ENCODE peak calls at places on chromosomes 5 and 9, in eight cellular contexts. One of them, this sample, is unnamed.

GRCh38 chr5:112594060-112594850 is 143.4 kb upstream of the APC start:
- DNase-seq in CD4-positive, alpha-beta T cell: no peak
- DNase-seq in epithelial cell of esophagus: peak; percentile 2
- DNase-seq in lower lobe of right lung: no peak
- DNase-seq in HepG2: no peak
- DNase-seq in AG09319: no peak
- DNase-seq in RWPE2: no peak
- DNase-seq in upper lobe of right lung: no peak
- DNase-seq in this sample: no peak

GRCh38 chr5:5290674-5291334 is 131.7 kb upstream of the ICE1 start:
- DNase-seq in RWPE2: no peak
- DNase-seq in HepG2: no peak
- DNase-seq in AG09319: no peak
- DNase-seq in CD4-positive, alpha-beta T cell: no peak
- DNase-seq in lower lobe of right lung: no peak
- DNase-seq in upper lobe of right lung: no peak
- DNase-seq in epithelial cell of esophagus: no peak
- DNase-seq in this sample: no peak

GRCh38 chr5:80763211-80763610 is 108.4 kb upstream of the DHFR start:
- DNase-seq in AG09319: no peak
- DNase-seq in RWPE2: no peak
- DNase-seq in upper lobe of right lung: no peak
- DNase-seq in CD4-positive, alpha-beta T cell: no peak
- DNase-seq in lower lobe of right lung: no peak
- DNase-seq in epithelial cell of esophagus: peak; percentile 63
- DNase-seq in HepG2: no peak
- DNase-seq in this sample: no peak

GRCh38 chr5:80117446-80117845 is 82.3 kb downstream of the THBS4 start:
- DNase-seq in HepG2: no peak
- DNase-seq in AG09319: no peak
- DNase-seq in RWPE2: no peak
- DNase-seq in lower lobe of right lung: no peak
- DNase-seq in CD4-positive, alpha-beta T cell: no peak
- DNase-seq in epithelial cell of esophagus: no peak
- DNase-seq in upper lobe of right lung: no peak
- DNase-seq in this sample: no peak

GRCh38 chr5:75886706-75887105 is 169.5 kb upstream of the POC5 start:
- DNase-seq in upper lobe of right lung: no peak
- DNase-seq in lower lobe of right lung: no peak
- DNase-seq in AG09319: no peak
- DNase-seq in RWPE2: no peak
- DNase-seq in epithelial cell of esophagus: peak; percentile 62
- DNase-seq in CD4-positive, alpha-beta T cell: no peak
- DNase-seq in HepG2: no peak
- DNase-seq in this sample: no peak

GRCh38 chr5:55904152-55904551 is 53.0 kb downstream of the IL31RA start:
- DNase-seq in lower lobe of right lung: no peak
- DNase-seq in epithelial cell of esophagus: no peak
- DNase-seq in upper lobe of right lung: no peak
- DNase-seq in CD4-positive, alpha-beta T cell: no peak
- DNase-seq in RWPE2: no peak
- DNase-seq in AG09319: peak; percentile 40
- DNase-seq in HepG2: no peak
- DNase-seq in this sample: no peak

GRCh38 chr9:125239631-125240597 is 1.2 kb downstream of the HSPA5 start:
- DNase-seq in CD4-positive, alpha-beta T cell: no peak
- DNase-seq in upper lobe of right lung: no peak
- DNase-seq in lower lobe of right lung: no peak
- DNase-seq in AG09319: no peak
- DNase-seq in HepG2: no peak
- DNase-seq in RWPE2: no peak
- DNase-seq in epithelial cell of esophagus: no peak
- DNase-seq in this sample: no peak

GRCh38 chr9:108534741-108535140 is 321.0 kb downstream of the ACTL7B start:
- DNase-seq in RWPE2: no peak
- DNase-seq in CD4-positive, alpha-beta T cell: no peak
- DNase-seq in HepG2: no peak
- DNase-seq in AG09319: peak; percentile 54
- DNase-seq in lower lobe of right lung: no peak
- DNase-seq in epithelial cell of esophagus: peak; percentile 90
- DNase-seq in upper lobe of right lung: no peak
- DNase-seq in this sample: peak; percentile 53

GRCh38 chr5:10308844-10309243 is 1.1 kb upstream of the CMBL start:
- DNase-seq in upper lobe of right lung: no peak
- DNase-seq in CD4-positive, alpha-beta T cell: no peak
- DNase-seq in RWPE2: no peak
- DNase-seq in epithelial cell of esophagus: no peak
- DNase-seq in AG09319: no peak
- DNase-seq in lower lobe of right lung: no peak
- DNase-seq in HepG2: no peak
- DNase-seq in this sample: no peak

GRCh38 chr9:93228030-93228429 is 44.1 kb downstream of the WNK2 start:
- DNase-seq in RWPE2: no peak
- DNase-seq in upper lobe of right lung: no peak
- DNase-seq in lower lobe of right lung: no peak
- DNase-seq in HepG2: no peak
- DNase-seq in epithelial cell of esophagus: no peak
- DNase-seq in AG09319: no peak
- DNase-seq in CD4-positive, alpha-beta T cell: no peak
- DNase-seq in this sample: no peak

GRCh38 chr5:86623785-86624483 is 6.2 kb downstream of the COX7C start:
- DNase-seq in CD4-positive, alpha-beta T cell: no peak
- DNase-seq in AG09319: no peak
- DNase-seq in epithelial cell of esophagus: no peak
- DNase-seq in RWPE2: no peak
- DNase-seq in upper lobe of right lung: no peak
- DNase-seq in lower lobe of right lung: no peak
- DNase-seq in HepG2: no peak
- DNase-seq in this sample: no peak

GRCh38 chr9:34589656-34590375 is at the start of gene CNTFR:
- DNase-seq in lower lobe of right lung: peak; percentile 46
- DNase-seq in upper lobe of right lung: no peak
- DNase-seq in epithelial cell of esophagus: peak; percentile 24
- DNase-seq in CD4-positive, alpha-beta T cell: no peak
- DNase-seq in AG09319: no peak
- DNase-seq in HepG2: no peak
- DNase-seq in RWPE2: no peak
- DNase-seq in this sample: no peak

GRCh38 chr5:2303391-2304100 is 420.8 kb upstream of the IRX4 start:
- DNase-seq in epithelial cell of esophagus: no peak
- DNase-seq in RWPE2: no peak
- DNase-seq in AG09319: no peak
- DNase-seq in CD4-positive, alpha-beta T cell: no peak
- DNase-seq in HepG2: no peak
- DNase-seq in upper lobe of right lung: no peak
- DNase-seq in lower lobe of right lung: no peak
- DNase-seq in this sample: no peak

GRCh38 chr5:161051920-161052500 is 200.0 kb upstream of the ATP10B start:
- DNase-seq in CD4-positive, alpha-beta T cell: no peak
- DNase-seq in HepG2: no peak
- DNase-seq in epithelial cell of esophagus: peak; percentile 62
- DNase-seq in RWPE2: no peak
- DNase-seq in lower lobe of right lung: no peak
- DNase-seq in AG09319: no peak
- DNase-seq in upper lobe of right lung: no peak
- DNase-seq in this sample: no peak

GRCh38 chr5:14450055-14450524 is 131.5 kb upstream of the OTULINL start:
- DNase-seq in lower lobe of right lung: no peak
- DNase-seq in HepG2: no peak
- DNase-seq in epithelial cell of esophagus: no peak
- DNase-seq in AG09319: peak; percentile 73
- DNase-seq in CD4-positive, alpha-beta T cell: no peak
- DNase-seq in upper lobe of right lung: no peak
- DNase-seq in RWPE2: no peak
- DNase-seq in this sample: peak; percentile 81

GRCh38 chr9:98943682-98944129 is at the start of gene COL15A1:
- DNase-seq in RWPE2: no peak
- DNase-seq in CD4-positive, alpha-beta T cell: no peak
- DNase-seq in HepG2: no peak
- DNase-seq in AG09319: no peak
- DNase-seq in upper lobe of right lung: no peak
- DNase-seq in epithelial cell of esophagus: no peak
- DNase-seq in lower lobe of right lung: no peak
- DNase-seq in this sample: no peak

GRCh38 chr5:80076131-80077101 is 41.3 kb downstream of the THBS4 start:
- DNase-seq in AG09319: no peak
- DNase-seq in upper lobe of right lung: no peak
- DNase-seq in lower lobe of right lung: no peak
- DNase-seq in HepG2: no peak
- DNase-seq in RWPE2: no peak
- DNase-seq in CD4-positive, alpha-beta T cell: no peak
- DNase-seq in epithelial cell of esophagus: no peak
- DNase-seq in this sample: no peak

GRCh38 chr9:133664173-133664572 is 28.0 kb downstream of the DBH start:
- DNase-seq in CD4-positive, alpha-beta T cell: no peak
- DNase-seq in RWPE2: no peak
- DNase-seq in lower lobe of right lung: no peak
- DNase-seq in AG09319: no peak
- DNase-seq in HepG2: no peak
- DNase-seq in upper lobe of right lung: no peak
- DNase-seq in epithelial cell of esophagus: no peak
- DNase-seq in this sample: no peak

GRCh38 chr5:2756764-2757163 is 5.3 kb upstream of the IRX2 start:
- DNase-seq in HepG2: no peak
- DNase-seq in AG09319: no peak
- DNase-seq in upper lobe of right lung: peak; percentile 75
- DNase-seq in lower lobe of right lung: no peak
- DNase-seq in epithelial cell of esophagus: peak; percentile 35
- DNase-seq in CD4-positive, alpha-beta T cell: no peak
- DNase-seq in RWPE2: no peak
- DNase-seq in this sample: no peak

DNA sequence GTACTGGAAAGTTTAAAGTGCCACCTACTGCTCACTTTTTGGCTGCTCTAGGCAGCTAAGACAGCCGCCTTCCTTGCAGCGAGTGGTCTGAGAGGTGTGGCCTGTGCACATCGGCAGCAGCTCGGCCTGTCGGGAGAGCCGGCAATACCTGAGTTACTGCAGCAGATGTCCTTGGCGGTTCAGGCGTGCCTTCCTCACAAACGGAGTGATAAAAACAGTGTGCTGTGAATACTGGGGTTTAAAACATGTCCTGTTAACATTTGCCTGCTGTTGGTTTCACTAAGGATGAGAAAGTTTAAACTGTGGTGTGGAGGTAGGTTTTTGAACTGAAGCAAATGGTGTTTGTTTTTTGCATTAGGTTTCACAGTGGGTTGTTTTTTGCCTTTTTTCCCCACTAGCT is 12.9 kb downstream of the TRAF2 start:
- DNase-seq in RWPE2: no peak
- DNase-seq in lower lobe of right lung: no peak
- DNase-seq in HepG2: no peak
- DNase-seq in upper lobe of right lung: no peak
- DNase-seq in epithelial cell of esophagus: peak; percentile 15
- DNase-seq in AG09319: no peak
- DNase-seq in CD4-positive, alpha-beta T cell: no peak
- DNase-seq in this sample: no peak
- TF ChIP-seq CTCF in RWPE2: no peak
- TF ChIP-seq CTCF in lower lobe of right lung: no peak
- TF ChIP-seq CTCF in HepG2: no peak
- TF ChIP-seq CTCF in upper lobe of right lung: no peak
- TF ChIP-seq CTCF in epithelial cell of esophagus: no peak
- TF ChIP-seq CTCF in AG09319: no peak
- TF ChIP-seq CTCF in CD4-positive, alpha-beta T cell: no peak
- TF ChIP-seq CTCF in this sample: no peak

GRCh38 chr5:168076561-168076991 is 214.9 kb upstream of the WWC1 start:
- DNase-seq in CD4-positive, alpha-beta T cell: no peak
- DNase-seq in RWPE2: no peak
- DNase-seq in AG09319: peak; percentile 8
- DNase-seq in lower lobe of right lung: peak; percentile 53
- DNase-seq in epithelial cell of esophagus: peak; percentile 17
- DNase-seq in upper lobe of right lung: no peak
- DNase-seq in HepG2: peak; percentile 16
- DNase-seq in this sample: no peak
- TF ChIP-seq CTCF in CD4-positive, alpha-beta T cell: no peak
- TF ChIP-seq CTCF in RWPE2: peak; percentile 28
- TF ChIP-seq CTCF in AG09319: peak; percentile 41
- TF ChIP-seq CTCF in lower lobe of right lung: peak; percentile 40
- TF ChIP-seq CTCF in epithelial cell of esophagus: no peak
- TF ChIP-seq CTCF in upper lobe of right lung: peak; percentile 32
- TF ChIP-seq CTCF in HepG2: peak; percentile 46
- TF ChIP-seq CTCF in this sample: peak; percentile 71

GRCh38 chr5:150801117-150801927 is 22.8 kb downstream of the SMIM3 start:
- DNase-seq in RWPE2: no peak
- DNase-seq in HepG2: peak; percentile 62
- DNase-seq in upper lobe of right lung: no peak
- DNase-seq in CD4-positive, alpha-beta T cell: no peak
- DNase-seq in epithelial cell of esophagus: peak; percentile 78
- DNase-seq in lower lobe of right lung: no peak
- DNase-seq in AG09319: no peak
- DNase-seq in this sample: no peak
- TF ChIP-seq CTCF in RWPE2: peak; percentile 89
- TF ChIP-seq CTCF in HepG2: peak; percentile 68
- TF ChIP-seq CTCF in upper lobe of right lung: peak; percentile 52
- TF ChIP-seq CTCF in CD4-positive, alpha-beta T cell: peak; percentile 77
- TF ChIP-seq CTCF in epithelial cell of esophagus: peak; percentile 53
- TF ChIP-seq CTCF in lower lobe of right lung: peak; percentile 58
- TF ChIP-seq CTCF in AG09319: peak; percentile 52
- TF ChIP-seq CTCF in this sample: peak; percentile 27

GRCh38 chr9:105399117-105399516 is 48.7 kb upstream of the FSD1L start:
- DNase-seq in CD4-positive, alpha-beta T cell: no peak
- DNase-seq in AG09319: no peak
- DNase-seq in epithelial cell of esophagus: no peak
- DNase-seq in HepG2: no peak
- DNase-seq in RWPE2: no peak
- DNase-seq in lower lobe of right lung: no peak
- DNase-seq in upper lobe of right lung: no peak
- DNase-seq in this sample: no peak

GRCh38 chr9:105405514-105406131 is 42.2 kb upstream of the FSD1L start:
- DNase-seq in RWPE2: no peak
- DNase-seq in upper lobe of right lung: no peak
- DNase-seq in CD4-positive, alpha-beta T cell: peak; percentile 43
- DNase-seq in AG09319: no peak
- DNase-seq in epithelial cell of esophagus: no peak
- DNase-seq in HepG2: no peak
- DNase-seq in lower lobe of right lung: no peak
- DNase-seq in this sample: no peak

GRCh38 chr9:105403552-105404246 is 44.1 kb upstream of the FSD1L start:
- DNase-seq in upper lobe of right lung: no peak
- DNase-seq in lower lobe of right lung: no peak
- DNase-seq in CD4-positive, alpha-beta T cell: no peak
- DNase-seq in AG09319: no peak
- DNase-seq in HepG2: no peak
- DNase-seq in RWPE2: no peak
- DNase-seq in epithelial cell of esophagus: no peak
- DNase-seq in this sample: no peak

GRCh38 chr9:105406369-105406768 is 41.5 kb upstream of the FSD1L start:
- DNase-seq in HepG2: no peak
- DNase-seq in RWPE2: no peak
- DNase-seq in lower lobe of right lung: no peak
- DNase-seq in upper lobe of right lung: no peak
- DNase-seq in CD4-positive, alpha-beta T cell: no peak
- DNase-seq in AG09319: no peak
- DNase-seq in epithelial cell of esophagus: no peak
- DNase-seq in this sample: no peak

GRCh38 chr9:105401651-105402050 is 46.2 kb upstream of the FSD1L start:
- DNase-seq in lower lobe of right lung: no peak
- DNase-seq in upper lobe of right lung: no peak
- DNase-seq in HepG2: no peak
- DNase-seq in AG09319: no peak
- DNase-seq in RWPE2: no peak
- DNase-seq in CD4-positive, alpha-beta T cell: no peak
- DNase-seq in epithelial cell of esophagus: no peak
- DNase-seq in this sample: no peak
- TF ChIP-seq CTCF in lower lobe of right lung: no peak
- TF ChIP-seq CTCF in upper lobe of right lung: no peak
- TF ChIP-seq CTCF in HepG2: no peak
- TF ChIP-seq CTCF in AG09319: peak; percentile 11
- TF ChIP-seq CTCF in RWPE2: no peak
- TF ChIP-seq CTCF in CD4-positive, alpha-beta T cell: no peak
- TF ChIP-seq CTCF in epithelial cell of esophagus: no peak
- TF ChIP-seq CTCF in this sample: peak; percentile 5